ENCODE peak calls at places on chromosomes 4 and X, in four cellular contexts. One of them, this sample, is unnamed.
A peak's percentile ranks its signal among the peaks of the same experiment; 100 is the strongest.

GRCh38 chr4:6044805-6045204 is 26.6 kb upstream of the C4orf50 start:
- DNase-seq in K562: peak; percentile 50
- DNase-seq in HCT116: no peak
- DNase-seq in HepG2: no peak
- DNase-seq in this sample: no peak

GRCh38 chr4:103692615-103693014 is 27.2 kb downstream of the TACR3 start:
- DNase-seq in K562: no peak
- DNase-seq in HepG2: no peak
- DNase-seq in HCT116: no peak
- DNase-seq in this sample: no peak

GRCh38 chrX:134782796-134783195 is 124.5 kb upstream of the PLAC1 start:
- DNase-seq in HepG2: no peak
- DNase-seq in HCT116: no peak
- DNase-seq in K562: no peak
- DNase-seq in this sample: no peak

GRCh38 chrX:106751407-106751806 is 24.9 kb downstream of the RNF128 start:
- DNase-seq in HCT116: no peak
- DNase-seq in HepG2: no peak
- DNase-seq in K562: no peak
- DNase-seq in this sample: no peak

GRCh38 chr4:2924765-2925301 is 38.4 kb downstream of the NOP14 start:
- DNase-seq in HCT116: no peak
- DNase-seq in HepG2: no peak
- DNase-seq in K562: no peak
- DNase-seq in this sample: no peak

GRCh38 chr4:53702334-53703266 is 111.3 kb upstream of the LNX1 start:
- DNase-seq in HepG2: peak; percentile 63
- DNase-seq in HCT116: no peak
- DNase-seq in K562: no peak
- DNase-seq in this sample: no peak

GRCh38 chrX:22095306-22095705 is 63.2 kb downstream of the PHEX start:
- DNase-seq in HepG2: no peak
- DNase-seq in HCT116: no peak
- DNase-seq in K562: no peak
- DNase-seq in this sample: no peak

GRCh38 chr4:79078339-79078738 is 139.1 kb upstream of the PAQR3 start:
- DNase-seq in HCT116: no peak
- DNase-seq in HepG2: no peak
- DNase-seq in K562: no peak
- DNase-seq in this sample: no peak

GRCh38 chr4:59222231-59222630 is 1977.9 kb upstream of the ADGRL3 start:
- DNase-seq in HCT116: no peak
- DNase-seq in K562: no peak
- DNase-seq in HepG2: no peak
- DNase-seq in this sample: no peak

GRCh38 chr4:41750158-41750623 is 1.7 kb upstream of the PHOX2B start:
- DNase-seq in HCT116: no peak
- DNase-seq in HepG2: no peak
- DNase-seq in K562: no peak
- DNase-seq in this sample: no peak

GRCh38 chr4:118226611-118227010 is 126.2 kb downstream of the PRSS12 start:
- DNase-seq in HepG2: no peak
- DNase-seq in HCT116: no peak
- DNase-seq in K562: no peak
- DNase-seq in this sample: no peak

GRCh38 chr4:79917246-79917645 is 155.8 kb downstream of the ANTXR2 start:
- DNase-seq in K562: peak; percentile 41
- DNase-seq in HCT116: peak; percentile 42
- DNase-seq in HepG2: peak; percentile 43
- DNase-seq in this sample: peak; percentile 22

GRCh38 chr4:11824557-11824956 is 395.9 kb upstream of the HS3ST1 start:
- DNase-seq in K562: no peak
- DNase-seq in HepG2: no peak
- DNase-seq in HCT116: no peak
- DNase-seq in this sample: no peak

GRCh38 chr4:185915817-185916216 is 103.8 kb upstream of the SORBS2 start:
- DNase-seq in HepG2: no peak
- DNase-seq in HCT116: no peak
- DNase-seq in K562: no peak
- DNase-seq in this sample: no peak

GRCh38 chr4:83212041-83212851 is 72.4 kb downstream of the COQ2 start:
- DNase-seq in HCT116: no peak
- DNase-seq in HepG2: no peak
- DNase-seq in K562: no peak
- DNase-seq in this sample: no peak

GRCh38 chr4:41050840-41051775 is 163.2 kb downstream of the APBB2 start:
- DNase-seq in HCT116: no peak
- DNase-seq in K562: no peak
- DNase-seq in HepG2: no peak
- DNase-seq in this sample: no peak

GRCh38 chr4:63607186-63607872 is 801.9 kb downstream of the TECRL start:
- DNase-seq in HepG2: no peak
- DNase-seq in K562: no peak
- DNase-seq in HCT116: no peak
- DNase-seq in this sample: no peak

GRCh38 chrX:18598413-18598812 is 73.5 kb downstream of the RS1 start:
- DNase-seq in HCT116: no peak
- DNase-seq in K562: no peak
- DNase-seq in HepG2: no peak
- DNase-seq in this sample: no peak

GRCh38 chrX:37755073-37755472 is 24.8 kb upstream of the CYBB start:
- DNase-seq in HepG2: no peak
- DNase-seq in HCT116: no peak
- DNase-seq in K562: no peak
- DNase-seq in this sample: no peak

GRCh38 chr4:121164291-121164690 is at the start of gene TNIP3:
- DNase-seq in K562: no peak
- DNase-seq in HepG2: no peak
- DNase-seq in HCT116: no peak
- DNase-seq in this sample: no peak

GRCh38 chrX:69097451-69098236 is 67.6 kb downstream of the PJA1 start:
- DNase-seq in K562: no peak
- DNase-seq in HepG2: no peak
- DNase-seq in HCT116: no peak
- DNase-seq in this sample: no peak

GRCh38 chr4:13133700-13134099 is 350.4 kb downstream of the RAB28 start:
- DNase-seq in HCT116: no peak
- DNase-seq in K562: no peak
- DNase-seq in HepG2: no peak
- DNase-seq in this sample: no peak

GRCh38 chr4:107834241-107834856 is 9.6 kb downstream of the SGMS2 start:
- DNase-seq in K562: no peak
- DNase-seq in HCT116: no peak
- DNase-seq in HepG2: no peak
- DNase-seq in this sample: no peak

GRCh38 chr4:164204434-164204833 is 549.5 kb upstream of the SMIM31 start:
- DNase-seq in HepG2: peak; percentile 1
- DNase-seq in K562: no peak
- DNase-seq in HCT116: peak; percentile 16
- DNase-seq in this sample: peak; percentile 12

GRCh38 chrX:47489507-47490275 is 6.7 kb upstream of the ZNF41 start:
- DNase-seq in HepG2: no peak
- DNase-seq in HCT116: no peak
- DNase-seq in K562: no peak
- DNase-seq in this sample: no peak

GRCh38 chr4:123484291-123484926 is 87.8 kb downstream of the SPRY1 start:
- DNase-seq in HCT116: no peak
- DNase-seq in K562: no peak
- DNase-seq in HepG2: peak; percentile 51
- DNase-seq in this sample: no peak

GRCh38 chrX:16807548-16807947 is 21.3 kb downstream of the TXLNG start:
- DNase-seq in HCT116: no peak
- DNase-seq in HepG2: no peak
- DNase-seq in K562: no peak
- DNase-seq in this sample: no peak

GRCh38 chr4:40908297-40908696 is 158.5 kb downstream of the NSUN7 start:
- DNase-seq in HCT116: peak; percentile 71
- DNase-seq in K562: no peak
- DNase-seq in HepG2: no peak
- DNase-seq in this sample: no peak

GRCh38 chrX:150975655-150976390 is 7.3 kb upstream of the HMGB3 start:
- DNase-seq in K562: no peak
- DNase-seq in HCT116: no peak
- DNase-seq in HepG2: no peak
- DNase-seq in this sample: no peak

GRCh38 chr4:113683143-113683542 is 78.4 kb downstream of the CAMK2D start:
- DNase-seq in K562: no peak
- DNase-seq in HepG2: no peak
- DNase-seq in HCT116: no peak
- DNase-seq in this sample: no peak

GRCh38 chr4:112348488-112349158 is 51.5 kb downstream of the ALPK1 start:
- DNase-seq in K562: peak; percentile 14
- DNase-seq in HCT116: peak; percentile 32
- DNase-seq in HepG2: peak; percentile 65
- DNase-seq in this sample: peak; percentile 8

GRCh38 chr4:27149541-27150212 is 289.0 kb downstream of the STIM2 start:
- DNase-seq in K562: no peak
- DNase-seq in HepG2: no peak
- DNase-seq in HCT116: no peak
- DNase-seq in this sample: no peak

GRCh38 chr4:151415978-151416377 is 7.0 kb downstream of the FHIP1A start:
- DNase-seq in K562: no peak
- DNase-seq in HepG2: no peak
- DNase-seq in HCT116: no peak
- DNase-seq in this sample: no peak

DNA sequence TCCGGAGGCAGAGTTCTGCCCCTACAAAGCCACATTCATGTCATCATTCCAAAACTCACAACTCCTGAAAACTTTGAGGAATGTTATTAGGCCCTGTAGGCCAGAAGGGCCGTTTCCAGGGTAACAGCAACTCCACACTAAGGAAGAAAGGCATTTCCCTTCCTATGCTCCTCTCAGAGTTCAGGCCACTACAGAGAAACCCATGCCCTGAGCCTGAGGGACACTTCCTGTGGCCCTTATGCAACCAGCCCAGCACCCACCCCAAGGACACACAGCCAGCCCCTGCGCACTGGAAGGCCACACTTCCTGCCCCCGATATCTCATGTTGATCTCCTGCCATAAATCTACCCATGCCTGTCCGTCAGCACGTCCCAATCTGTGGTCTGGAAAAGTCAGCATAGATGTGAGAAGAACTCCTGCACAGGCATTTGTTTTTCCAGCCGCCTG is 289.3 kb downstream of the BCOR start:
- DNase-seq in HCT116: no peak
- DNase-seq in HepG2: no peak
- DNase-seq in K562: no peak
- DNase-seq in this sample: no peak
- H3K4me3 ChIP-seq in HCT116: no peak overlapping the region
- H3K4me3 ChIP-seq in HepG2: no peak overlapping the region
- H3K4me3 ChIP-seq in K562: no peak overlapping the region
- H3K4me3 ChIP-seq in this sample: no peak overlapping the region

GRCh38 chr4:150176559-150176958 is 98.3 kb downstream of the DCLK2 start:
- DNase-seq in HCT116: no peak
- DNase-seq in K562: no peak
- DNase-seq in HepG2: no peak
- DNase-seq in this sample: no peak
- TF ChIP-seq POLR2AphosphoS5 in HCT116: no peak
- TF ChIP-seq POLR2AphosphoS5 in K562: no peak
- TF ChIP-seq POLR2AphosphoS5 in HepG2: no peak
- TF ChIP-seq POLR2AphosphoS5 in this sample: no peak

DNA sequence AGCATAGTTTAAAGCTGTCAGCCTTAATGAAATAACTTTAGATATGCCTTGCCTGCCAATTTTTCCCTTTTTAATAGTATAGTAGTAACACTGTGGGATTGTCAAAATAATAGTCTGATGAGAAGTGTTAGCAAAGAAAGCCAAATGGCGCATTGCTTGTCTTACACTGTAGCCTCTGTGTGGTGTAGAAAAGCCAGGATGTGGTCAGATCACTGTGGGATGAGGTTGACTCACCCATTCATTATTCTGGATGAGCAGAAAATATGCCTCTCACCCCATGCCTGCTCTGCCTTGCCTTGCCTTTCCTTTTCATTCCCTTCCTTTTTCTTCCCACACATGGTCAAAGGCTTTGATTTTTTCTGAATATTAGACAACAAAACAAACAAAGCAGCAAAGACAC is 257.8 kb upstream of the NRK start:
- DNase-seq in K562: no peak
- DNase-seq in HepG2: no peak
- DNase-seq in HCT116: no peak
- DNase-seq in this sample: no peak
- TF ChIP-seq TCF7L2 in K562: no peak
- TF ChIP-seq TCF7L2 in HepG2: no peak
- TF ChIP-seq TCF7L2 in HCT116: no peak
- TF ChIP-seq TCF7L2 in this sample: no peak

DNA sequence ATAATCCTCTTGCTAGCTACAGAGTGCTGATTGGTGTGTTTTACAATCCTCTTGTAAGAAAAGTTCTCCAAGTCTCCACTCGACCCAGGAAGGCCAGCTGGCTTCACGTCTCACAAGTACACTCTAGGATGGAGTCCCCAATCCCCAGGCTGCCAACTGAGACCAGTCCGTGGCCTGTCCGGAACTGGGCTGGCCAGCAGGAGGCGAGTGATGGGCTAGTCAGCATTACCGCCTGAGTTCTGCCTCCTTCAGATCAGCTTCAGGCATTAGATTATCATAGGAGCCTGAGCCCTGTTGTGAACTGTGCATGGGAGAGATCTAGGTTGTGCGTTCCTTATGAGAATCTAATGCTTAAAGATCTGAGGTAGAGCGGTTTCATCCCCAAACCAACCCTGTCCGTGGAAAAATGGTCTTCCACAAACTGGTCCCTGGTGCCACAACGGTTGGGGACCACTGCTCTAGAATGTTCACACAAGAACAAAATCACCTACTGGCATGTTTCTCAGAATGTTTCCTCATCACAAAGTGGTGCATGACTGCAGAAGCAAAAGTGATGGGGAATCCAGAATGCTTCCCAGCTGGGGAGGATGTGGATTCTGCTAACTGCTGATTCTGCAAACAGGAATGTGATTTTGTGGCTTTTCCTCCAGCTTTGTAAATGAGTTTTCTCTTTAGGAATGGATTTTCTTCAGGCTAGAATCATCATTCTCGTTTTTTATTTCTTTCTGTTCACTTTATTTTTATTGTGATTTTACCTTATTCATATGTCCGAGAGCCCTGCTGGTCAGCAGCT is 40.9 kb downstream of the SEPTIN11 start:
- DNase-seq in HepG2: no peak
- DNase-seq in HCT116: no peak
- DNase-seq in K562: no peak
- DNase-seq in this sample: no peak
- H3K4me3 ChIP-seq in HepG2: no peak overlapping the region
- H3K4me3 ChIP-seq in HCT116: no peak overlapping the region
- H3K4me3 ChIP-seq in K562: no peak overlapping the region
- H3K4me3 ChIP-seq in this sample: no peak overlapping the region